ENCODE peak calls at places on chromosomes 3 and 15, in nine cellular contexts. P, Z, W, N, O, U, L, I and V are unnamed samples.

GRCh38 chr15:25797511-25798206 is 65.5 kb downstream of the ATP10A start:
- DNase-seq in Z (peak; percentile 48), W (no peak), N (no peak), L (no peak), U (no peak), I (no peak), O (no peak), P (no peak), V (no peak)

GRCh38 chr3:139541156-139541897 is 1.8 kb upstream of the RBP1 start:
- DNase-seq in L (no peak), N (no peak), Z (no peak), U (no peak), O (no peak), P (no peak), I (no peak), W (no peak), V (no peak)

GRCh38 chr15:80105193-80105984 is 45.9 kb downstream of the ZFAND6 start:
- DNase-seq in I (peak; percentile 71), W (no peak), P (no peak), Z (peak; percentile 4), O (peak; percentile 89), N (no peak), U (no peak), L (peak; percentile 68), V (peak; percentile 76)

GRCh38 chr15:57458255-57458850 is 82.0 kb downstream of the CGNL1 start:
- DNase-seq in W (no peak), I (no peak), U (no peak), Z (no peak), N (no peak), L (no peak), O (no peak), P (no peak), V (no peak)

GRCh38 chr3:55597638-55598037 is 110.5 kb upstream of the WNT5A start:
- DNase-seq in P (no peak), I (no peak), L (no peak), U (no peak), W (no peak), Z (no peak), N (no peak), O (no peak), V (no peak)

GRCh38 chr3:78287085-78287484 is 1247.2 kb downstream of the ROBO2 start:
- DNase-seq in W (no peak), N (no peak), Z (no peak), O (no peak), L (peak; percentile 44), U (no peak), I (no peak), P (no peak), V (peak; percentile 47)

GRCh38 chr3:133711013-133711412 is 35.2 kb upstream of the TF start:
- DNase-seq in N (no peak), W (no peak), U (no peak), O (no peak), P (no peak), I (no peak), L (no peak), Z (no peak), V (no peak)

GRCh38 chr3:170240671-170241070 is 18.4 kb downstream of the PRKCI start:
- DNase-seq in O (no peak), I (no peak), L (no peak), P (no peak), Z (no peak), U (no peak), N (no peak), W (no peak), V (no peak)

GRCh38 chr3:50127251-50127671 is 27.9 kb upstream of the SEMA3F start:
- DNase-seq in P (no peak), O (no peak), Z (no peak), U (no peak), N (no peak), L (no peak), I (no peak), W (no peak), V (no peak)

GRCh38 chr3:111947179-111947727 is 31.6 kb upstream of the ABHD10 start:
- DNase-seq in Z (peak; percentile 23), I (no peak), P (no peak), W (no peak), N (no peak), O (peak; percentile 33), U (no peak), L (peak; percentile 52), V (peak; percentile 88)

GRCh38 chr15:90362936-90363212 is 10.8 kb downstream of the ZNF774 start:
- DNase-seq in N (no peak), O (peak; percentile 87), W (no peak), U (no peak), P (no peak), I (no peak), Z (peak; percentile 83), L (peak; percentile 56), V (peak; percentile 75)

GRCh38 chr3:98741121-98741716 is 21.9 kb upstream of the ST3GAL6 start:
- DNase-seq in N (no peak), O (peak; percentile 63), Z (no peak), L (peak; percentile 62), P (no peak), I (no peak), U (no peak), W (no peak), V (peak; percentile 46)

GRCh38 chr15:72153269-72153668 is 35.1 kb downstream of the SENP8 start:
- DNase-seq in L (no peak), P (no peak), Z (peak; percentile 19), O (no peak), I (no peak), W (no peak), U (no peak), N (no peak), V (no peak)

GRCh38 chr3:26452363-26452762 is 170.2 kb upstream of the LRRC3B start:
- DNase-seq in L (no peak), I (no peak), N (no peak), P (no peak), Z (no peak), U (no peak), W (no peak), O (no peak), V (no peak)

GRCh38 chr3:45612918-45613602 is 18.5 kb downstream of the LIMD1 start:
- DNase-seq in P (no peak), O (no peak), N (no peak), Z (no peak), L (peak; percentile 39), U (no peak), I (peak; percentile 39), W (peak; percentile 60), V (peak; percentile 88)